ENCODE peak calls at places on chromosomes 1 and 21, in ten cellular contexts. G is caudate nucleus; C is hippocampal formation; S is stimulated activated naive B cell treated with anti-CD40 and anti-IgM and Interleukin-4, amounts not matched to agents 10 μg/mL and 1 μg/mL and 100 μg/mL, for 72 hours; Q is stimulated activated naive CD8-positive, alpha-beta T cell treated with anti-CD3 and anti-CD28 coated beads, Interleukin-15, Interleukin-2, amounts not matched to agents 100 U/mL and 50 U/mL, for 24 hours; W is stimulated activated CD4-positive, alpha-beta T cell treated with anti-CD3 and anti-CD28 coated beads, Interleukin-2, amount 100 ng/mL, for 24 hours; B is NCI-H226; Y is smooth muscle cell of the brain vasculature; H is NCI-H1436 treated with DMSO at 0.1 percent for 48 hours; N is mammary epithelial cell. I is an unnamed sample.

GRCh38 chr1:185581961-185582725 is 152.0 kb upstream of the HMCN1 start:
- DNase-seq in W (no peak), C (no peak), S (no peak), G (no peak), H (no peak), B (peak; percentile 16), Q (no peak), Y (no peak), N (peak; percentile 58), I (no peak)

GRCh38 chr1:41780916-41781315 is 137.8 kb downstream of the HIVEP3 start:
- DNase-seq in N (no peak), G (no peak), C (no peak), W (no peak), B (no peak), Q (no peak), H (no peak), Y (no peak), S (no peak), I (no peak)

GRCh38 chr1:205255941-205256780 is 28.4 kb downstream of the TMCC2 start:
- DNase-seq in Y (peak; percentile 62), B (peak; percentile 57), G (peak; percentile 84), S (peak; percentile 78), Q (peak; percentile 88), N (peak; percentile 71), W (peak; percentile 91), H (peak; percentile 10), C (peak; percentile 87), I (peak; percentile 71)

GRCh38 chr21:45867041-45867630 is 114.4 kb upstream of the COL6A1 start:
- DNase-seq in W (no peak), S (no peak), H (no peak), Y (no peak), N (no peak), B (no peak), G (no peak), C (no peak), Q (no peak), I (no peak)

GRCh38 chr1:17569200-17570139 is 30.0 kb downstream of the ARHGEF10L start:
- DNase-seq in B (no peak), W (no peak), N (peak; percentile 36), G (peak; percentile 74), H (no peak), C (peak; percentile 37), S (no peak), Q (no peak), Y (no peak), I (no peak)

GRCh38 chr1:226882187-226882586 is 11.8 kb downstream of the PSEN2 start:
- DNase-seq in H (no peak), G (no peak), B (no peak), S (no peak), C (no peak), W (no peak), N (no peak), Q (no peak), Y (no peak), I (no peak)

GRCh38 chr21:45811136-45811535 is 167.6 kb downstream of the PCBP3 start:
- DNase-seq in W (no peak), H (no peak), C (no peak), N (no peak), G (no peak), S (no peak), Y (no peak), B (no peak), Q (peak; percentile 0), I (no peak)

GRCh38 chr1:243713470-243714186 is 136.4 kb downstream of the AKT3 start:
- DNase-seq in B (no peak), Q (no peak), H (peak; percentile 95), N (no peak), C (peak; percentile 98), Y (no peak), S (no peak), W (no peak), G (peak; percentile 65), I (peak; percentile 95)

GRCh38 chr1:200938955-200939354 is 44.3 kb downstream of the INAVA start:
- DNase-seq in S (no peak), N (no peak), H (no peak), B (no peak), C (no peak), W (no peak), Q (no peak), Y (no peak), G (no peak), I (no peak)

GRCh38 chr1:32122141-32122540 is 14.3 kb downstream of the KPNA6 start:
- DNase-seq in B (no peak), W (no peak), Y (no peak), N (no peak), C (no peak), Q (no peak), G (no peak), H (no peak), S (no peak), I (no peak)

GRCh38 chr1:91803847-91804545 is 82.0 kb downstream of the TGFBR3 start:
- DNase-seq in Y (no peak), Q (peak; percentile 72), S (peak; percentile 70), H (no peak), G (no peak), W (peak; percentile 68), N (peak; percentile 46), C (no peak), B (no peak), I (peak; percentile 44)

GRCh38 chr1:94541175-94542087 is at the start of gene F3:
- DNase-seq in Q (peak; percentile 87), B (peak; percentile 86), G (peak; percentile 72), H (no peak), Y (peak; percentile 80), S (peak; percentile 50), W (peak; percentile 89), N (peak; percentile 95), C (peak; percentile 46), I (peak; percentile 77)

GRCh38 chr1:232555581-232556189 is 74.2 kb downstream of the SIPA1L2 start:
- DNase-seq in C (no peak), B (no peak), N (no peak), Q (no peak), G (no peak), S (no peak), H (no peak), Y (no peak), W (no peak), I (no peak)

GRCh38 chr1:21939650-21940374 is 2.7 kb upstream of the HSPG2 start:
- DNase-seq in C (peak; percentile 62), W (no peak), N (peak; percentile 98), G (peak; percentile 26), S (no peak), Q (no peak), H (no peak), B (peak; percentile 96), Y (peak; percentile 73), I (no peak)

GRCh38 chr1:201511925-201512539 is 5.1 kb upstream of the CSRP1 start:
- DNase-seq in W (no peak), S (no peak), B (no peak), N (no peak), Q (no peak), G (peak; percentile 54), Y (no peak), C (peak; percentile 73), H (no peak), I (no peak)

GRCh38 chr1:24932284-24932683 is 2.2 kb upstream of the RUNX3 start:
- DNase-seq in Q (peak; percentile 80), N (no peak), G (no peak), W (peak; percentile 76), C (no peak), S (peak; percentile 66), Y (no peak), H (no peak), B (no peak), I (no peak)

GRCh38 chr1:50474859-50475809 is 51.9 kb upstream of the DMRTA2 start:
- DNase-seq in W (no peak), H (no peak), N (peak; percentile 50), C (no peak), S (no peak), Q (no peak), Y (no peak), B (no peak), G (no peak), I (peak; percentile 26)

GRCh38 chr1:197463142-197463541 is 195.1 kb downstream of the CRB1 start:
- DNase-seq in C (no peak), Y (peak; percentile 67), Q (no peak), N (no peak), G (no peak), B (no peak), W (no peak), H (no peak), S (no peak), I (peak; percentile 1)

GRCh38 chr1:213163278-213163711 is 112.3 kb downstream of the RPS6KC1 start:
- DNase-seq in Q (no peak), N (no peak), G (no peak), B (no peak), W (no peak), C (no peak), Y (no peak), H (no peak), S (no peak), I (no peak)

GRCh38 chr1:64006276-64007051 is 197.0 kb upstream of the UBE2U start:
- DNase-seq in B (peak; percentile 48), H (no peak), G (no peak), Y (no peak), N (peak; percentile 75), W (no peak), S (no peak), Q (no peak), C (no peak), I (peak; percentile 62)

GRCh38 chr1:22773981-22774471 is 63.4 kb downstream of the EPHB2 start:
- DNase-seq in C (peak; percentile 26), G (peak; percentile 63), Y (no peak), W (no peak), B (peak; percentile 23), Q (no peak), N (no peak), H (no peak), S (no peak), I (no peak)

GRCh38 chr1:200139661-200140250 is 112.2 kb downstream of the NR5A2 start:
- DNase-seq in Q (peak; percentile 17), H (peak; percentile 32), C (peak; percentile 17), S (no peak), B (peak; percentile 36), N (peak; percentile 32), G (no peak), Y (no peak), W (no peak), I (no peak)

GRCh38 chr1:108877324-108877812 is 583 bp downstream of the GPSM2 start:
- DNase-seq in S (no peak), H (no peak), B (no peak), N (peak; percentile 40), Y (no peak), G (no peak), C (peak; percentile 33), Q (no peak), W (no peak), I (peak; percentile 48)

GRCh38 chr1:231039161-231040018 is 664 bp downstream of the FAM89A start:
- DNase-seq in Y (no peak), H (no peak), S (peak; percentile 20), Q (peak; percentile 48), W (peak; percentile 62), B (no peak), C (no peak), G (no peak), N (peak; percentile 26), I (peak; percentile 56)